ENCODE peak calls at places on chromosomes 3 and 15, in nine cellular contexts. One of them, this sample, is unnamed.

GRCh38 chr3:57006949-57007419 is 53.5 kb upstream of the SPATA12 start:
- DNase-seq in fibroblast of lung: peak; percentile 56
- DNase-seq in PC-3: peak; percentile 98
- DNase-seq in lower lobe of right lung: peak; percentile 28
- DNase-seq in BE2C: no peak
- DNase-seq in astrocyte of the cerebellum: no peak
- DNase-seq in A549: peak; percentile 18
- DNase-seq in sigmoid colon: peak; percentile 77
- DNase-seq in foreskin fibroblast: no peak
- DNase-seq in this sample: no peak

GRCh38 chr3:46521096-46521495 is 23.3 kb downstream of the RTP3 start:
- DNase-seq in fibroblast of lung: no peak
- DNase-seq in PC-3: no peak
- DNase-seq in lower lobe of right lung: no peak
- DNase-seq in BE2C: no peak
- DNase-seq in astrocyte of the cerebellum: no peak
- DNase-seq in A549: no peak
- DNase-seq in sigmoid colon: no peak
- DNase-seq in foreskin fibroblast: no peak
- DNase-seq in this sample: no peak

GRCh38 chr15:75051711-75052110 is 28.3 kb downstream of the PPCDC start:
- DNase-seq in fibroblast of lung: no peak
- DNase-seq in PC-3: no peak
- DNase-seq in lower lobe of right lung: no peak
- DNase-seq in BE2C: no peak
- DNase-seq in astrocyte of the cerebellum: no peak
- DNase-seq in A549: no peak
- DNase-seq in sigmoid colon: no peak
- DNase-seq in foreskin fibroblast: no peak
- DNase-seq in this sample: no peak

GRCh38 chr3:102089904-102090492 is 240.7 kb downstream of the NFKBIZ start:
- DNase-seq in fibroblast of lung: peak; percentile 83
- DNase-seq in PC-3: peak; percentile 89
- DNase-seq in lower lobe of right lung: no peak
- DNase-seq in BE2C: no peak
- DNase-seq in astrocyte of the cerebellum: peak; percentile 31
- DNase-seq in A549: peak; percentile 20
- DNase-seq in sigmoid colon: no peak
- DNase-seq in foreskin fibroblast: peak; percentile 82
- DNase-seq in this sample: peak; percentile 95

GRCh38 chr15:87816811-87817210 is 439.7 kb downstream of the NTRK3 start:
- DNase-seq in fibroblast of lung: peak; percentile 99
- DNase-seq in PC-3: peak; percentile 63
- DNase-seq in lower lobe of right lung: no peak
- DNase-seq in BE2C: no peak
- DNase-seq in astrocyte of the cerebellum: peak; percentile 52
- DNase-seq in A549: peak; percentile 55
- DNase-seq in sigmoid colon: no peak
- DNase-seq in foreskin fibroblast: peak; percentile 97
- DNase-seq in this sample: peak; percentile 90

GRCh38 chr15:60777558-60777957 is 298.6 kb upstream of the ICE2 start:
- DNase-seq in fibroblast of lung: no peak
- DNase-seq in PC-3: no peak
- DNase-seq in lower lobe of right lung: no peak
- DNase-seq in BE2C: no peak
- DNase-seq in astrocyte of the cerebellum: no peak
- DNase-seq in A549: no peak
- DNase-seq in sigmoid colon: no peak
- DNase-seq in foreskin fibroblast: no peak
- DNase-seq in this sample: no peak

GRCh38 chr3:164752814-164753213 is 325.5 kb downstream of the SI start:
- DNase-seq in fibroblast of lung: no peak
- DNase-seq in PC-3: no peak
- DNase-seq in lower lobe of right lung: no peak
- DNase-seq in BE2C: no peak
- DNase-seq in astrocyte of the cerebellum: no peak
- DNase-seq in A549: no peak
- DNase-seq in sigmoid colon: no peak
- DNase-seq in foreskin fibroblast: no peak
- DNase-seq in this sample: no peak

GRCh38 chr15:99121207-99121606 is 16.3 kb downstream of the SYNM start:
- DNase-seq in fibroblast of lung: no peak
- DNase-seq in PC-3: no peak
- DNase-seq in lower lobe of right lung: peak; percentile 22
- DNase-seq in BE2C: no peak
- DNase-seq in astrocyte of the cerebellum: no peak
- DNase-seq in A549: no peak
- DNase-seq in sigmoid colon: peak; percentile 70
- DNase-seq in foreskin fibroblast: no peak
- DNase-seq in this sample: no peak

GRCh38 chr3:131047582-131047981 is 20.9 kb downstream of the NEK11 start:
- DNase-seq in fibroblast of lung: no peak
- DNase-seq in PC-3: no peak
- DNase-seq in lower lobe of right lung: no peak
- DNase-seq in BE2C: peak; percentile 40
- DNase-seq in astrocyte of the cerebellum: no peak
- DNase-seq in A549: no peak
- DNase-seq in sigmoid colon: no peak
- DNase-seq in foreskin fibroblast: no peak
- DNase-seq in this sample: no peak

GRCh38 chr3:88113311-88114162 is 36.2 kb upstream of the C3orf38 start:
- DNase-seq in fibroblast of lung: peak; percentile 52
- DNase-seq in PC-3: peak; percentile 86
- DNase-seq in lower lobe of right lung: no peak
- DNase-seq in BE2C: peak; percentile 69
- DNase-seq in astrocyte of the cerebellum: peak; percentile 64
- DNase-seq in A549: peak; percentile 37
- DNase-seq in sigmoid colon: no peak
- DNase-seq in foreskin fibroblast: peak; percentile 56
- DNase-seq in this sample: peak; percentile 31

GRCh38 chr3:4730734-4731133 is 237.6 kb downstream of the ITPR1 start:
- DNase-seq in fibroblast of lung: peak; percentile 64
- DNase-seq in PC-3: no peak
- DNase-seq in lower lobe of right lung: no peak
- DNase-seq in BE2C: no peak
- DNase-seq in astrocyte of the cerebellum: peak; percentile 61
- DNase-seq in A549: no peak
- DNase-seq in sigmoid colon: no peak
- DNase-seq in foreskin fibroblast: no peak
- DNase-seq in this sample: no peak

GRCh38 chr3:168476360-168476980 is 380.7 kb upstream of the GOLIM4 start:
- DNase-seq in fibroblast of lung: no peak
- DNase-seq in PC-3: no peak
- DNase-seq in lower lobe of right lung: no peak
- DNase-seq in BE2C: no peak
- DNase-seq in astrocyte of the cerebellum: no peak
- DNase-seq in A549: no peak
- DNase-seq in sigmoid colon: no peak
- DNase-seq in foreskin fibroblast: no peak
- DNase-seq in this sample: no peak

GRCh38 chr15:49832421-49832980 is 211.7 kb downstream of the DTWD1 start:
- DNase-seq in fibroblast of lung: peak; percentile 25
- DNase-seq in PC-3: peak; percentile 52
- DNase-seq in lower lobe of right lung: no peak
- DNase-seq in BE2C: peak; percentile 6
- DNase-seq in astrocyte of the cerebellum: no peak
- DNase-seq in A549: no peak
- DNase-seq in sigmoid colon: no peak
- DNase-seq in foreskin fibroblast: no peak
- DNase-seq in this sample: no peak

DNA sequence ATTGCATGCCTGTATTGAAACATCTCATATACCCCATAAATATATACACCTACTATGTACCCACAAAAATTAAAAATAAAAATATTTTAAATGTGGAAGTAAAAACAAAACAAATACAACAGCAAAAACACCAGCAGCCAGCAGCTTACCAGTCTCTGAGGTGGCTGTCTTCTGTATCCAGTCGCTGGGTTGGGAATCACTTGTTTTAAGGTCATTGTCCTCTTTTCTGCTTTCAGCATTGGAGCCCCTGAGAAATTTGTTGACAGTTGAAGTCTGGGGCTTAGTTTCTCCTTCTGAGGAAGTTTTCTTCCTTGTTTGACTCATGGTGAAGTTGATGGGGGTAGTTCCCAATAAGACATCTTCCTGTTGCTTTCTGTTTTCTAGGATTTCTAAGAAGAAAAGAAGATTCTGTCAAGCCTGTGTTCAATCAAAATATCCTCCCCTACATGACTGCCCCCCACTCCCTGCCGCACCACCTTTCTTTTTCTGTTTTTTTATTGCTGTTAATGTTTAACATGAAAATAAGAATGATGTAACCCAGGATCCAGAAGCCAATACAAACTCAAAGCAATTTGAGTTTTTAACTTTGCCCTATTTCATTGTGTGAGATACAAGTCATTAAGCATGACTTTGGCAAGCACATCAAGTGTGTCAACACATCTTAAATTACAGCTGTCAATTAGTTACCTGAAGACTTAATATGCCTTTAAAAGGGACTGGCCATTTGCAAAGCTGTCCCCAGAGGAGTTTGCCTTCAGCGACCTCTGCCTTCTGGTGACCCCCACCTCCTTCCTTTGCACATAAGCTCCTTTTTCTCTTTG is at the start of gene LRRC31:
- DNase-seq in fibroblast of lung: no peak
- DNase-seq in PC-3: no peak
- DNase-seq in lower lobe of right lung: no peak
- DNase-seq in BE2C: no peak
- DNase-seq in astrocyte of the cerebellum: no peak
- DNase-seq in A549: no peak
- DNase-seq in sigmoid colon: no peak
- DNase-seq in foreskin fibroblast: no peak
- DNase-seq in this sample: no peak
- H3K4me3 ChIP-seq in fibroblast of lung: no peak within 1 kb of the TSS
- H3K4me3 ChIP-seq in PC-3: no peak within 1 kb of the TSS
- H3K4me3 ChIP-seq in lower lobe of right lung: no peak within 1 kb of the TSS
- H3K4me3 ChIP-seq in BE2C: no peak within 1 kb of the TSS
- H3K4me3 ChIP-seq in astrocyte of the cerebellum: no peak within 1 kb of the TSS
- H3K4me3 ChIP-seq in A549: no peak within 1 kb of the TSS
- H3K4me3 ChIP-seq in sigmoid colon: no peak within 1 kb of the TSS
- H3K4me3 ChIP-seq in foreskin fibroblast: no peak within 1 kb of the TSS
- H3K4me3 ChIP-seq in this sample: no peak within 1 kb of the TSS

GRCh38 chr3:8756671-8757070 is 12.7 kb downstream of the OXTR start:
- DNase-seq in fibroblast of lung: peak; percentile 56
- DNase-seq in PC-3: no peak
- DNase-seq in lower lobe of right lung: no peak
- DNase-seq in BE2C: no peak
- DNase-seq in astrocyte of the cerebellum: no peak
- DNase-seq in A549: no peak
- DNase-seq in sigmoid colon: no peak
- DNase-seq in foreskin fibroblast: no peak
- DNase-seq in this sample: no peak

GRCh38 chr3:8755564-8756237 is 13.7 kb downstream of the OXTR start:
- DNase-seq in fibroblast of lung: peak; percentile 17
- DNase-seq in PC-3: peak; percentile 37
- DNase-seq in lower lobe of right lung: no peak
- DNase-seq in BE2C: no peak
- DNase-seq in astrocyte of the cerebellum: no peak
- DNase-seq in A549: peak; percentile 47
- DNase-seq in sigmoid colon: no peak
- DNase-seq in foreskin fibroblast: no peak
- DNase-seq in this sample: no peak

GRCh38 chr3:8760091-8760490 is 9.3 kb downstream of the OXTR start:
- DNase-seq in fibroblast of lung: no peak
- DNase-seq in PC-3: no peak
- DNase-seq in lower lobe of right lung: no peak
- DNase-seq in BE2C: no peak
- DNase-seq in astrocyte of the cerebellum: no peak
- DNase-seq in A549: no peak
- DNase-seq in sigmoid colon: no peak
- DNase-seq in foreskin fibroblast: no peak
- DNase-seq in this sample: no peak

GRCh38 chr3:8759038-8759755 is 10.2 kb downstream of the OXTR start:
- DNase-seq in fibroblast of lung: peak; percentile 89
- DNase-seq in PC-3: no peak
- DNase-seq in lower lobe of right lung: no peak
- DNase-seq in BE2C: no peak
- DNase-seq in astrocyte of the cerebellum: peak; percentile 67
- DNase-seq in A549: no peak
- DNase-seq in sigmoid colon: no peak
- DNase-seq in foreskin fibroblast: no peak
- DNase-seq in this sample: no peak

GRCh38 chr3:8757551-8758518 is 11.6 kb downstream of the OXTR start:
- DNase-seq in fibroblast of lung: peak; percentile 96
- DNase-seq in PC-3: peak; percentile 56
- DNase-seq in lower lobe of right lung: no peak
- DNase-seq in BE2C: no peak
- DNase-seq in astrocyte of the cerebellum: peak; percentile 75
- DNase-seq in A549: no peak
- DNase-seq in sigmoid colon: no peak
- DNase-seq in foreskin fibroblast: peak; percentile 92
- DNase-seq in this sample: peak; percentile 81
- H3K4me3 ChIP-seq in fibroblast of lung: no peak overlapping the region
- H3K4me3 ChIP-seq in PC-3: no peak overlapping the region
- H3K4me3 ChIP-seq in lower lobe of right lung: no peak overlapping the region
- H3K4me3 ChIP-seq in BE2C: no peak overlapping the region
- H3K4me3 ChIP-seq in astrocyte of the cerebellum: no peak overlapping the region
- H3K4me3 ChIP-seq in A549: no peak overlapping the region
- H3K4me3 ChIP-seq in sigmoid colon: no peak overlapping the region
- H3K4me3 ChIP-seq in foreskin fibroblast: no peak overlapping the region
- H3K4me3 ChIP-seq in this sample: no peak overlapping the region

GRCh38 chr3:13013994-13014754 is 59.1 kb downstream of the IQSEC1 start:
- DNase-seq in fibroblast of lung: no peak
- DNase-seq in PC-3: no peak
- DNase-seq in lower lobe of right lung: peak; percentile 62
- DNase-seq in BE2C: no peak
- DNase-seq in astrocyte of the cerebellum: no peak
- DNase-seq in A549: no peak
- DNase-seq in sigmoid colon: peak; percentile 59
- DNase-seq in foreskin fibroblast: no peak
- DNase-seq in this sample: no peak
- H3K4me3 ChIP-seq in fibroblast of lung: no peak overlapping the region
- H3K4me3 ChIP-seq in PC-3: no peak overlapping the region
- H3K4me3 ChIP-seq in lower lobe of right lung: peak overlapping the region; percentile 43
- H3K4me3 ChIP-seq in BE2C: no peak overlapping the region
- H3K4me3 ChIP-seq in astrocyte of the cerebellum: no peak overlapping the region
- H3K4me3 ChIP-seq in A549: no peak overlapping the region
- H3K4me3 ChIP-seq in sigmoid colon: peak overlapping the region; percentile 21
- H3K4me3 ChIP-seq in foreskin fibroblast: no peak overlapping the region
- H3K4me3 ChIP-seq in this sample: no peak overlapping the region

DNA sequence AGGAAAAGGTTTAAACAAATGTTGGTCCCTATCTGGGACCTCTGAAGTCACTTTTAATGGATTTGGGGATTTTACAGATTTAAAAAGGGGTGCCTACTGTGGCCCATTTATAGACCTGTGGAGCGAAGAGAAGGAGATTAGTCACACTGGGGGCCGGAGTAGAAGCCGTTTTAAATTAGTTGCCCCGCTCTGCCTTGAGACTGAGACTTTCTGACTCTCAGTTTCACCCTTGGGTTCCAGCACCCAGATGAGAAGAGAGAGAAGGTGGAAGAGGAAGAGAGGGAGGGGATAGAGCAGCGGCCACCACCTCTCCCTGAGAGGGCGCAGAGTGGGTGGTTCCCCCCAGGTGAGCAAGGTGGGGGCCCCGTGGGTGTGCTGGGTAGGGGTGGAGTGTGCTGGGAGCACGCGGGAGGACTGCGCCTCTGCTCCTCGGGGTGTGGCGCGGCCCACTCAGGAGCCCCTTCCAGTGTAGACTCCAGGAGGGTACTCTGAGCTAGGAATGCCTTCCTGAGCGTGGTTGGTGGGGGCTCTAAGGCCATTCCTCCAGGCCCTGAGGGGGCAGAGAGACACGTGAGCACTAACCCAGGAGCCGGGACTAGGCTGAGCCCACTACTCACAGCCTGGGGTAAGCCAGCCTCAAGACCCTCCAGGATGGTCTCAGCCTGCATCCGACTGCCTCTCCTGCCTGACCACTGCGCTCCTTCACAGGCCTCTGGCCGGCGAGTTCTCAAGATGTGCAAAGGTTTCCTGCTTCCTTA is 32.6 kb upstream of the RAB6B start:
- DNase-seq in fibroblast of lung: no peak
- DNase-seq in PC-3: no peak
- DNase-seq in lower lobe of right lung: no peak
- DNase-seq in BE2C: no peak
- DNase-seq in astrocyte of the cerebellum: no peak
- DNase-seq in A549: no peak
- DNase-seq in sigmoid colon: no peak
- DNase-seq in foreskin fibroblast: no peak
- DNase-seq in this sample: no peak
- H3K4me3 ChIP-seq in fibroblast of lung: peak overlapping the region; percentile 60
- H3K4me3 ChIP-seq in PC-3: peak overlapping the region; percentile 63
- H3K4me3 ChIP-seq in lower lobe of right lung: peak overlapping the region; percentile 64
- H3K4me3 ChIP-seq in BE2C: no peak overlapping the region
- H3K4me3 ChIP-seq in astrocyte of the cerebellum: peak overlapping the region; percentile 45
- H3K4me3 ChIP-seq in A549: no peak overlapping the region
- H3K4me3 ChIP-seq in sigmoid colon: no peak overlapping the region
- H3K4me3 ChIP-seq in foreskin fibroblast: peak overlapping the region; percentile 53
- H3K4me3 ChIP-seq in this sample: no peak overlapping the region

This sample was measured in AG04449.